ENCODE peak calls at places on chromosomes 16 and 17, in five cellular contexts. P is IMR-90, J is sigmoid colon, K is body of pancreas, E is GM12878. G is an unnamed sample.

GRCh38 chr17:12421646-12422306 is 243.9 kb upstream of the MYOCD start:
- DNase-seq in E (no peak), J (no peak), P (peak), K (no peak), G (no peak)

GRCh38 chr16:56625943-56626654 is 518 bp downstream of the MT1E start:
- DNase-seq in K (peak), P (peak), E (no peak), J (peak), G (no peak)

GRCh38 chr17:12429125-12429524 is 236.6 kb upstream of the MYOCD start:
- DNase-seq in P (no peak), E (no peak), J (no peak), K (no peak), G (no peak)

GRCh38 chr17:29103341-29103740 is 60.4 kb downstream of the PIPOX start:
- DNase-seq in E (no peak), K (no peak), P (no peak), J (no peak), G (no peak)

GRCh38 chr16:27483624-27484023 is 66.1 kb downstream of the GTF3C1 start:
- DNase-seq in J (no peak), K (no peak), P (no peak), E (no peak), G (no peak)

GRCh38 chr16:66395806-66396555 is 29.5 kb downstream of the CDH5 start:
- DNase-seq in J (no peak), P (no peak), K (no peak), E (no peak), G (no peak)

GRCh38 chr16:50603206-50604064 is 55.2 kb downstream of the NKD1 start:
- DNase-seq in E (no peak), K (no peak), J (peak), P (no peak), G (no peak)

GRCh38 chr16:88851616-88852015 is 5.1 kb downstream of the GALNS start:
- DNase-seq in K (no peak), J (no peak), E (no peak), P (no peak), G (no peak)

GRCh38 chr17:47850692-47851573 is at the start of gene SP6:
- DNase-seq in E (no peak), K (peak), P (peak), J (no peak), G (peak)

GRCh38 chr16:67969286-67970039 is 1.0 kb upstream of the SLC12A4 start:
- DNase-seq in K (no peak), E (no peak), J (no peak), P (no peak), G (no peak)

GRCh38 chr16:78705694-78706093 is 606.2 kb downstream of the WWOX start:
- DNase-seq in P (peak), J (no peak), K (no peak), E (peak), G (no peak)

GRCh38 chr16:29674188-29674587 is 4.8 kb upstream of the QPRT start:
- DNase-seq in E (no peak), J (peak), P (peak), K (no peak), G (no peak)

GRCh38 chr16:86307518-86307903 is 202.8 kb upstream of the FOXF1 start:
- DNase-seq in J (peak), E (no peak), K (no peak), P (peak), G (no peak)

GRCh38 chr17:52158450-52159042 is at the start of gene CA10:
- DNase-seq in P (no peak), J (no peak), K (no peak), E (no peak), G (no peak)

DNA sequence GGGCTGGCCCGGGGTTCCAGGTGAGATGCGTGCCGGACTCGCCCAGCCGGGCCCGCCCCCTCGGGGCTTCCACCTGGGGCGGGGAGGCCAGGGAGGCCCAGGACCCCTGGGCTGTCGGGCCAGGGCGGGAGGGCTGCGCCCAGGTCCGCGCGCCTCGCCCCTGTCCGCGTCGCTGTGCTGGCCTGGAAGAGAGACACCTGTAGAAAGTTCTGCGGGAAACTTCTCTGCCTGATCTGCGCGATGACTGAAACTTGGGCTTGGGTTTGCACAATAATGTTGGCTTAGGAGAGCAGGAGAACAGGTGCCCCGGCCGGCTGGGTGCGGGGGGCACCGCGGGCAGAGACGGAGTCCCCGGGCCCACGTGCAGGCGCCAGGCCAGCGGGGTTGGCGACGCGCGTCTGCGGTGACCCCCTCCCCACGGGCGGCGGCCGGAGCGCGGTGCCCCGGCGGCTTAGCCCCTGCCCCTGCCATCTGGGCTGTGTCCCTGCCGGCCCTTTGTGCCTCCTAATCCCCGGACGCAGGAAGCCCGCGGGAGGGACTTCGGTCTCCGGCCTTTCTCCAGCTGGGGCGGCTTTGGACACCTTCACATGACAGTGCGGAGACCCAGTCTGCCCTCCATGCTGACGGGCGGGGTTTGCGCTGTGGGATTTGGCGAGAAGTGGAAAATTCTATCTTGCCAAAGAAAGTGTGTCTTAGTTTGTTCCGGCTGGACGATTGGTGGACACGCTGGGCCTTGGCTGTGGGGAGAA is 483 bp downstream of the LLGL2 start:
- DNase-seq in K (peak), P (no peak), E (no peak), J (no peak), G (peak)
- H3K4me3 ChIP-seq in K (peak), P (peak), E (peak), J (peak), G (peak)

GRCh38 chr16:58195771-58196170 is 2.1 kb downstream of the CSNK2A2 start:
- DNase-seq in P (no peak), J (no peak), E (no peak), K (no peak), G (no peak)

GRCh38 chr16:58198739-58199411 is 969 bp upstream of the CSNK2A2 start:
- DNase-seq in K (no peak), P (no peak), E (no peak), J (no peak), G (no peak)

GRCh38 chr16:58198022-58198683 is at the start of gene CSNK2A2:
- DNase-seq in K (peak), J (peak), P (peak), E (no peak), G (peak)

GRCh38 chr16:58196898-58197313 is 1.0 kb downstream of the CSNK2A2 start:
- DNase-seq in J (no peak), K (no peak), P (peak), E (no peak), G (no peak)

GRCh38 chr16:58197314-58198012 is 443 bp downstream of the CSNK2A2 start:
- DNase-seq in K (no peak), J (no peak), P (no peak), E (no peak), G (no peak)
- H3K27ac ChIP-seq in K (peak), J (peak), P (peak), E (peak), G (no peak)

GRCh38 chr17:82491533-82491932 is 28.0 kb upstream of the FOXK2 start:
- DNase-seq in J (no peak), E (no peak), K (no peak), P (no peak), G (no peak)
- TF ChIP-seq POLR2A in J (no peak), E (no peak), K (no peak), P (no peak), G (no peak)

GRCh38 chr16:19131809-19132777 is 18.3 kb downstream of the ITPRIPL2 start:
- DNase-seq in K (no peak), P (no peak), J (no peak), E (no peak), G (no peak)

GRCh38 chr16:19133600-19133999 is 19.8 kb downstream of the ITPRIPL2 start:
- DNase-seq in P (no peak), J (no peak), E (no peak), K (no peak), G (no peak)

GRCh38 chr16:19132898-19133297 is 19.1 kb downstream of the ITPRIPL2 start:
- DNase-seq in P (no peak), J (no peak), E (no peak), K (no peak), G (no peak)

GRCh38 chr16:19130385-19130784 is 16.6 kb downstream of the ITPRIPL2 start:
- DNase-seq in E (no peak), J (no peak), K (no peak), P (no peak), G (no peak)

DNA sequence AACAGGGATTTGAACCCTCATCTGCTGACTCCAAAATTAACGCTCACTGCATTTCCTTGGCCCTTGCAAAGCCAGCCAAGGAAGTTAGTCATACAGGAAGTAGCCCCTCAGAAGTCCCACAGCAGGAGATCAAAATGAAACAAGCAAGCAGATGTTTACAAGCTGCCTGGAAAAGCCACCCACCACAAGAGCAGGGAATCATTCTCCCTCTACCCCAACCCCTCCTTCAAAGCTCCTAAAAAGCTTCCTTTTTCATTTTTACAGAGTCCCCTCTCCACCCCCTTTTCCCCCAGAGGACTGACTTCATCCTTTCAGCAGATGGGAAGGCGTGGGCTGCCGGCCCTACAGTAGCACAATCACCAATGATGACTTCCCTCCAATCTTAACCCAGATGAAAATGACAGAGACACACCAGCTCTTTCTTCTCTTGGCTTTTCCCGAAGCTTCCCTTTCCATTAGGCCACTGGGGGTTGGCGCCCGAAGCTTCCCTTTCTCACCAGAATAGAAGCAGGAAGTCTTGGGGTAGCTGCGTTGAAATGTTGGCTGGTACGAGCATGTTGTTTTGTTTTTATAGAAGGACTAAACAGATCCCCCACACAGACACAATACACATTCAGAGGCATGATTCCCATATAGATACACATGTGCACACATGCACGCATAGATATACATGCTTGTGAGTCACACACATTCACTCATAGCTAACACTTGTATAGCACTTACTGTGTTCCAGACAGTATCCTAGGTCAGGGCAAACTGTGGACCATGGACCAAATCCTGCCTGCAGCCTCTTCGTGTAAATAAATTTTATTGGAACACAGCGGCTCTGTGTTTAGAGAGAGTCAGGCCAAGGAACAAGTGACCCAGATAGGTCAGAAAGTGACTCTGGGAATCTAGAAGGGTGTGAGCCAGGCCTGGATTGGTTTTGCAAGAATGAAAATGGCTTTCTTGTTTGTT is 17.4 kb downstream of the ITPRIPL2 start:
- DNase-seq in P (peak), K (no peak), E (no peak), J (peak), G (no peak)
- H3K4me3 ChIP-seq in P (no peak), K (no peak), E (peak), J (no peak), G (no peak)

DNA sequence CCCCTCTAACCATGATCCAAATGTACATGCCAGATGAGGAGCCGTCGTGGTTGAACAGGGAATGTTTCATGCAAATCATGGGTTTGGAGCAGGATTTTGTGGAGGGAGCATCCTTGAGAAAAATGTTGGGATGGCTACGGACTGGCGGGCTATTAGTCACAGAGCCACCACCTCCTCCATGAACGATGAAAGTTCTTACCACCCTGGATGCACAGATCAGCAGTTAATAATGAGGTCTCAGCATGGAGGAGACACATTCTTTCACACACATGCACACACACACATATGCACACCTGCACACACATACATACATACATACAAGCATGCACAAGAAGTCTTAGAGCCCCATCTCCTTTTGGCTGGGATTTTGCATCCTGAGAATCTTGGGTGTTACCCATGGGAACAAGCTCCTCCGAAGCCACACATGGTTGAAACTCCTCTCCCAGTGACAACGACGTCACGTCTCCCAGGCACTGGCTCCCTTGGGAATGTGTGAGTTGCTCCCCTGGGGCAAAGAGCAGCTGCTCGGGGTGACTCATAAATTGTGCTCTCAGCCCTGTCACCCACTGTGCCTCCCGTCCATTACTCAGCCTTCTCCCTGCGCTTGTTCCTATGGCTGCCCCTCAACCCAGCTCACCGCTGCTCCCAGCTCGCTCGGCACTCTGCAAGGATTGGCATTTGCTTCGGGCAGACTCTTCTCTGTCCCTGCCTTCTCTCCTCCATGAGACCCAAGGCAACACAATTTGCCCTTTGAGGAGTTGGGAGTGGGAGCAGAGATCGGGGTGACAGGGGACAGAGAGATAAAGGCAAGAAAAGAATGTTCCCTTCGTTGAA is 344.6 kb downstream of the SOX9 start:
- DNase-seq in E (peak), P (peak), J (no peak), K (peak), G (no peak)
- H3K27ac ChIP-seq in E (peak), P (peak), J (no peak), K (peak), G (peak)

GRCh38 chr16:84700518-84701277 is 898 bp downstream of the USP10 start:
- DNase-seq in E (no peak), K (peak), J (peak), P (peak), G (peak)

GRCh38 chr16:84704253-84704652 is 4.5 kb downstream of the USP10 start:
- DNase-seq in P (no peak), K (no peak), J (no peak), E (no peak), G (no peak)

GRCh38 chr16:84703671-84704070 is 3.9 kb downstream of the USP10 start:
- DNase-seq in P (no peak), E (no peak), J (peak), K (no peak), G (no peak)

GRCh38 chr16:84699147-84699711 is 571 bp upstream of the USP10 start:
- DNase-seq in J (peak), P (no peak), K (no peak), E (no peak), G (no peak)

DNA sequence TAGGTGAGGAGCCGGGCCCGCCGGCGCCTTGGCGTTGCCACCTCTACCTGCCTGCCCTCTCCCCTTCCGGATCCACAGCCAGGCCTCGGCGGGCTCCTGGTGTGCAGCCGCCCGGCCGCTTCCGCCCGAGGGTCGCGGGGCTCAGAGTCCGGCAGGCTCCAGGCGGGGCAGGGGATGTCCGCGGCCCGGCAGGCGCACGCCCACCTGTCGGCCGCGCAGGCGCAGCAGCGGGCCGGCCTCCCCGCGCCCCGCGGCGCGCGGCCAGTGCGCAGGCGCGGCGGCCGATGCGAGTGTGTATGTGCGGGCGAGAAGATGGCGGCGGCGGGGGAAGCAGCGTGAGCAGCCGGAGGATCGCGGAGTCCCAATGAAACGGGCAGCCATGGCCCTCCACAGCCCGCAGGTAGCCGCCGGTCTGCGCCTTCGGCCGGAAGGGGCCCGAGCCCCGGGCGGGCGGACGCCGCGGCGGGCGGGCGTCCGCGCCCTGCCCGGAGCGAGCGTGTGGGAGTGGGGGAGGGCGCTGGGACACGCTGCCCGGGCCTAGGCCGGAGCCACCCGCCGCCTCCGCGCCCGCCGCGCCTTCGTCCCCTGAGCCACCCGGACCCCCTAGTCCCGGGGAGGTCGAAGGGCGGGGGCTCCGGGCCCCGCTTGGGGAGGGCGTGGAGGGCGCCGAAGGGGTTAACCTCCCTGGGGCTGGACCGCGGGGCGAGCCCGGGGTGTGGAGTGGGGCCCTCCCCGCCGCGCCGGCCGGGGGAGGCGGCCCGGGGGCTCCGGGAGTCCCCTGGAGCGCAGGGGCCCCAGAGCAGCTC is at the start of gene USP10:
- DNase-seq in E (no peak), J (peak), P (peak), K (peak), G (peak)
- TF ChIP-seq POLR2A in E (peak), J (no peak), P (peak), K (peak), G (peak)

GRCh38 chr17:31391496-31391949 is at the start of gene RAB11FIP4:
- DNase-seq in E (no peak), K (no peak), P (no peak), J (no peak), G (peak)
- H3K4me3 ChIP-seq in E (no peak), K (no peak), P (peak), J (peak), G (peak)

GRCh38 chr17:82613283-82614094 is 34.8 kb downstream of the WDR45B start:
- DNase-seq in K (no peak), E (no peak), J (no peak), P (no peak), G (no peak)
- H3K27ac ChIP-seq in K (no peak), E (no peak), J (no peak), P (no peak), G (no peak)